ENCODE peak calls at places on chromosomes 6 and 20, in seven cellular contexts. S is NCI-H1105, C is COR-L47, G is HFFc6, H is activated T-cell treated with anti-CD3 and anti-CD28 coated beads for 1 hour, U is Calu3, Y is T-cell. R is an unnamed sample.

GRCh38 chr20:46025376-46025783 is 3.6 kb upstream of the SLC12A5 start:
- DNase-seq in S (no peak), C (no peak), G (no peak), H (no peak), U (no peak), Y (no peak), R (no peak)

GRCh38 chr6:115634899-115635298 is 425.8 kb downstream of the FRK start:
- DNase-seq in S (no peak), C (no peak), G (no peak), H (no peak), U (no peak), Y (no peak), R (no peak)

GRCh38 chr6:20291764-20292227 is 79.5 kb upstream of the MBOAT1 start:
- DNase-seq in S (peak), C (peak), G (peak), H (peak), U (peak), Y (peak), R (peak)

GRCh38 chr20:15740046-15740775 is 833.0 kb downstream of the KIF16B start:
- DNase-seq in S (no peak), C (no peak), G (no peak), H (no peak), U (no peak), Y (no peak), R (no peak)

GRCh38 chr6:145836170-145836569 is 21.6 kb upstream of the FBXO30 start:
- DNase-seq in S (no peak), C (no peak), G (peak), H (no peak), U (no peak), Y (no peak), R (no peak)

GRCh38 chr6:32439708-32440214 is at the start of gene HLA-DRA:
- DNase-seq in S (no peak), C (no peak), G (peak), H (no peak), U (peak), Y (peak), R (peak)

GRCh38 chr6:163147988-163148387 is 266.5 kb upstream of the QKI start:
- DNase-seq in S (no peak), C (no peak), G (no peak), H (no peak), U (no peak), Y (no peak), R (no peak)

GRCh38 chr20:50681359-50682064 is 9.8 kb downstream of the RIPOR3 start:
- DNase-seq in S (no peak), C (no peak), G (no peak), H (no peak), U (no peak), Y (no peak), R (no peak)

GRCh38 chr20:39342463-39342862 is 380.3 kb downstream of the DHX35 start:
- DNase-seq in S (no peak), C (no peak), G (no peak), H (no peak), U (no peak), Y (no peak), R (no peak)

GRCh38 chr20:48294196-48294595 is 508.9 kb upstream of the SULF2 start:
- DNase-seq in S (no peak), C (no peak), G (no peak), H (no peak), U (no peak), Y (no peak), R (no peak)

GRCh38 chr6:72861935-72862432 is 240.1 kb downstream of the KCNQ5 start:
- DNase-seq in S (no peak), C (no peak), G (peak), H (no peak), U (no peak), Y (no peak), R (no peak)

GRCh38 chr6:10351678-10352220 is 63.1 kb downstream of the TFAP2A start:
- DNase-seq in S (no peak), C (no peak), G (no peak), H (no peak), U (no peak), Y (no peak), R (no peak)

GRCh38 chr20:35820715-35821114 is 48.9 kb downstream of the PHF20 start:
- DNase-seq in S (no peak), C (no peak), G (peak), H (no peak), U (no peak), Y (no peak), R (no peak)

GRCh38 chr6:29941916-29942274 is 437 bp upstream of the HLA-A start:
- DNase-seq in S (no peak), C (no peak), G (no peak), H (no peak), U (no peak), Y (no peak), R (no peak)

GRCh38 chr20:49052334-49052733 is 6.2 kb downstream of the CSE1L start:
- DNase-seq in S (no peak), C (no peak), G (no peak), H (no peak), U (no peak), Y (no peak), R (no peak)

GRCh38 chr6:159044899-159045727 is at the start of gene TAGAP:
- DNase-seq in S (no peak), C (no peak), G (no peak), H (peak), U (peak), Y (peak), R (peak)

GRCh38 chr6:169225131-169225576 is 28.5 kb downstream of the THBS2 start:
- DNase-seq in S (no peak), C (no peak), G (no peak), H (no peak), U (no peak), Y (no peak), R (no peak)

GRCh38 chr20:42432485-42432884 is 757.2 kb downstream of the PTPRT start:
- DNase-seq in S (no peak), C (no peak), G (no peak), H (no peak), U (no peak), Y (no peak), R (no peak)

GRCh38 chr20:32958574-32958973 is 45.7 kb downstream of the SUN5 start:
- DNase-seq in S (no peak), C (no peak), G (no peak), H (no peak), U (no peak), Y (no peak), R (no peak)

GRCh38 chr6:3320238-3320637 is 61.5 kb downstream of the PSMG4 start:
- DNase-seq in S (peak), C (no peak), G (no peak), H (no peak), U (no peak), Y (no peak), R (no peak)

GRCh38 chr6:43076093-43076927 is at the start of gene PTK7:
- DNase-seq in S (peak), C (peak), G (no peak), H (no peak), U (peak), Y (no peak), R (peak)

GRCh38 chr6:11317885-11318771 is 85.7 kb upstream of the NEDD9 start:
- DNase-seq in S (no peak), C (no peak), G (peak), H (peak), U (peak), Y (peak), R (peak)

GRCh38 chr6:160756871-160757270 is 54.8 kb downstream of the PLG start:
- DNase-seq in S (no peak), C (no peak), G (no peak), H (no peak), U (no peak), Y (no peak), R (no peak)

GRCh38 chr20:64237316-64237715 is 18.2 kb upstream of the PCMTD2 start:
- DNase-seq in S (no peak), C (no peak), G (no peak), H (no peak), U (no peak), Y (no peak), R (no peak)

GRCh38 chr6:75376347-75377024 is 91.9 kb upstream of the TMEM30A start:
- DNase-seq in S (no peak), C (no peak), G (peak), H (no peak), U (no peak), Y (no peak), R (no peak)

GRCh38 chr6:85323435-85324040 is 126.3 kb upstream of the NT5E start:
- DNase-seq in S (peak), C (peak), G (peak), H (peak), U (peak), Y (peak), R (peak)

GRCh38 chr6:136501081-136501480 is 49.1 kb downstream of the MAP7 start:
- DNase-seq in S (no peak), C (no peak), G (no peak), H (no peak), U (no peak), Y (no peak), R (no peak)

GRCh38 chr6:44316481-44316880 is 3.3 kb upstream of the AARS2 start:
- DNase-seq in S (no peak), C (no peak), G (no peak), H (no peak), U (no peak), Y (no peak), R (no peak)

GRCh38 chr20:15834857-15835256 is 738.4 kb downstream of the KIF16B start:
- DNase-seq in S (peak), C (peak), G (no peak), H (no peak), U (no peak), Y (no peak), R (no peak)

GRCh38 chr20:61500791-61501321 is 248.8 kb downstream of the CDH4 start:
- DNase-seq in S (no peak), C (no peak), G (no peak), H (no peak), U (no peak), Y (peak), R (no peak)

GRCh38 chr6:106972500-106972899 is 2.0 kb downstream of the CD24 start:
- DNase-seq in S (peak), C (peak), G (no peak), H (no peak), U (peak), Y (no peak), R (no peak)

GRCh38 chr6:128784266-128784665 is 98.7 kb upstream of the LAMA2 start:
- DNase-seq in S (no peak), C (no peak), G (no peak), H (no peak), U (no peak), Y (no peak), R (no peak)

GRCh38 chr6:96301023-96301422 is 220.6 kb upstream of the UFL1 start:
- DNase-seq in S (no peak), C (no peak), G (no peak), H (no peak), U (peak), Y (no peak), R (no peak)

GRCh38 chr20:34713194-34713943 is 9.2 kb downstream of the TP53INP2 start:
- DNase-seq in S (no peak), C (no peak), G (peak), H (no peak), U (peak), Y (no peak), R (no peak)

GRCh38 chr20:58213716-58214115 is 14.7 kb downstream of the ANKRD60 start:
- DNase-seq in S (no peak), C (no peak), G (no peak), H (no peak), U (no peak), Y (no peak), R (no peak)

GRCh38 chr6:162442675-162443074 is 284.9 kb downstream of the PRKN start:
- DNase-seq in S (peak), C (peak), G (no peak), H (no peak), U (no peak), Y (no peak), R (no peak)

R was measured in memory B cell.